ENCODE peak calls at places on chromosome 11, in five cellular contexts. Q is SJSA1; W is CD8-positive, alpha-beta memory T cell; T is heart right ventricle; U is thoracic aorta. E is an unnamed sample. For H3K4me1, the result is how much of the 10 kb centered on the place peaks cover.

GRCh38 chr11:128336203-128336602 is 251.2 kb downstream of the ETS1 start:
- DNase-seq in Q (no peak), W (no peak), T (peak), U (no peak), E (no peak)

GRCh38 chr11:135035282-135035681 is 623.2 kb upstream of the B3GAT1 start:
- DNase-seq in Q (no peak), W (no peak), T (no peak), U (no peak), E (no peak)

GRCh38 chr11:12258451-12258850 is 118.9 kb upstream of the PARVA start:
- DNase-seq in Q (no peak), W (no peak), T (no peak), U (no peak), E (no peak)

GRCh38 chr11:20004856-20005255 is 155.4 kb downstream of the DBX1 start:
- DNase-seq in Q (no peak), W (no peak), T (no peak), U (no peak), E (no peak)

GRCh38 chr11:12149672-12150225 is 39.4 kb downstream of the MICAL2 start:
- DNase-seq in Q (peak), W (no peak), T (no peak), U (no peak), E (no peak)

GRCh38 chr11:43222215-43222614 is 89.6 kb upstream of the API5 start:
- DNase-seq in Q (no peak), W (no peak), T (no peak), U (no peak), E (no peak)

GRCh38 chr11:30919389-30920172 is 333.4 kb upstream of the MPPED2 start:
- DNase-seq in Q (no peak), W (no peak), T (no peak), U (no peak), E (no peak)

GRCh38 chr11:77084581-77085191 is 17.9 kb downstream of the CAPN5 start:
- DNase-seq in Q (no peak), W (no peak), T (no peak), U (no peak), E (no peak)

GRCh38 chr11:70326365-70326803 is 55.9 kb downstream of the PPFIA1 start:
- DNase-seq in Q (no peak), W (no peak), T (peak), U (no peak), E (no peak)

GRCh38 chr11:40166892-40167291 is 1292.6 kb downstream of the LRRC4C start:
- DNase-seq in Q (no peak), W (no peak), T (no peak), U (no peak), E (no peak)

GRCh38 chr11:12540913-12541587 is 133.2 kb upstream of the TEAD1 start:
- DNase-seq in Q (peak), W (no peak), T (no peak), U (no peak), E (no peak)

GRCh38 chr11:58011771-58012170 is 11.9 kb upstream of the OR9Q1 start:
- DNase-seq in Q (no peak), W (no peak), T (no peak), U (no peak), E (no peak)

GRCh38 chr11:57703341-57703740 is 8.7 kb downstream of the MED19 start:
- DNase-seq in Q (no peak), W (no peak), T (no peak), U (no peak), E (no peak)

GRCh38 chr11:111393585-111393984 is 14.5 kb upstream of the POU2AF1 start:
- DNase-seq in Q (no peak), W (no peak), T (no peak), U (no peak), E (no peak)

GRCh38 chr11:107851704-107852315 is 6.8 kb downstream of the SLC35F2 start:
- DNase-seq in Q (no peak), W (no peak), T (no peak), U (no peak), E (no peak)

GRCh38 chr11:113168358-113168757 is 146.0 kb upstream of the TTC12 start:
- DNase-seq in Q (no peak), W (no peak), T (no peak), U (no peak), E (no peak)

GRCh38 chr11:77301510-77301909 is at the start of gene GDPD4:
- DNase-seq in Q (no peak), W (no peak), T (no peak), U (no peak), E (no peak)

GRCh38 chr11:46362146-46363030 is 15.1 kb downstream of the DGKZ start:
- DNase-seq in Q (no peak), W (no peak), T (no peak), U (no peak), E (no peak)

GRCh38 chr11:125925247-125925740 is 20.6 kb upstream of the VSIG10L2 start:
- DNase-seq in Q (no peak), W (no peak), T (no peak), U (no peak), E (no peak)

GRCh38 chr11:3802016-3802790 is 4.8 kb upstream of the NUP98 start:
- DNase-seq in Q (no peak), W (no peak), T (no peak), U (no peak), E (no peak)

GRCh38 chr11:19853016-19853415 is 140.4 kb downstream of the NAV2 start:
- DNase-seq in Q (no peak), W (no peak), T (no peak), U (no peak), E (no peak)

GRCh38 chr11:102115557-102115956 is 5.3 kb downstream of the YAP1 start:
- DNase-seq in Q (no peak), W (no peak), T (no peak), U (no peak), E (no peak)

GRCh38 chr11:12777208-12777874 is 103.1 kb downstream of the TEAD1 start:
- DNase-seq in Q (no peak), W (no peak), T (no peak), U (no peak), E (no peak)

GRCh38 chr11:110299006-110299785 is 2.8 kb upstream of the RDX start:
- DNase-seq in Q (no peak), W (no peak), T (no peak), U (no peak), E (no peak)

GRCh38 chr11:121460941-121461514 is 8.3 kb upstream of the SORL1-AS1 start:
- DNase-seq in Q (no peak), W (no peak), T (no peak), U (no peak), E (no peak)

GRCh38 chr11:130653838-130654601 is 205.6 kb downstream of the ADAMTS15 start:
- DNase-seq in Q (no peak), W (no peak), T (peak), U (peak), E (no peak)

GRCh38 chr11:5197538-5197937 is 2.9 kb downstream of the OR51V1 start:
- DNase-seq in Q (no peak), W (no peak), T (no peak), U (no peak), E (no peak)

GRCh38 chr11:96707273-96707672 is 317.5 kb downstream of the JRKL start:
- DNase-seq in Q (no peak), W (no peak), T (no peak), U (no peak), E (no peak)

GRCh38 chr11:118873804-118874203 is 9.9 kb upstream of the CXCR5 start:
- DNase-seq in Q (no peak), W (no peak), T (no peak), U (no peak), E (no peak)
- H3K4me1 ChIP-seq in Q (under half), W (half or more), T (under half), U (under half), E (under half)

GRCh38 chr11:73647459-73648100 is 1.2 kb downstream of the PLEKHB1 start:
- DNase-seq in Q (no peak), W (peak), T (peak), U (peak), E (peak)
- H3K27ac ChIP-seq in Q (no peak), W (peak), T (peak), U (no peak), E (no peak)

DNA sequence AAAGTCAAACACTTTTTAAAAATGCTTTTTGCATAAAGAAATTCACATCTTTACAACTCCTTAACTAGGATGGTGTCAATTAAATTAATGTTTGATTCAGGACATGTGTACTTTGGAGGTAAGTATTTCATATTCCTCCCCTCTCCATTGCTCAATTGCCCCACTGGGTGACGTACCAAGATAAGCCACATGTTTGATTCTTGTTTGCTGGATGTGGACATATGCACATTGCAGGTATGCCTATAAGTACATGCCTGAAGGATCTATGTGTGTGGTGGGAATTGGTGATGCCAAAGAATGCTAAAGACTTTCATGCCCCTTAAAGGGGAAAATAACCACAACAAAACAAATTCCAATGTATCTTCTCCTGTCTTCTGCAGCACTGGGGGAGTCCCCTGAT is 5.8 kb downstream of the CD44 start:
- DNase-seq in Q (peak), W (no peak), T (no peak), U (no peak), E (no peak)
- H3K4me1 ChIP-seq in Q (half or more), W (half or more), T (under half), U (half or more), E (half or more)

GRCh38 chr11:115874843-115875242 is 370.6 kb upstream of the CADM1 start:
- DNase-seq in Q (no peak), W (no peak), T (no peak), U (no peak), E (no peak)
- H3K27ac ChIP-seq in Q (no peak), W (no peak), T (no peak), U (no peak), E (no peak)

GRCh38 chr11:67407700-67408163 is 3.8 kb downstream of the TBC1D10C start:
- DNase-seq in Q (no peak), W (no peak), T (no peak), U (no peak), E (no peak)
- H3K4me1 ChIP-seq in Q (under half), W (half or more), T (under half), U (under half), E (half or more)

DNA sequence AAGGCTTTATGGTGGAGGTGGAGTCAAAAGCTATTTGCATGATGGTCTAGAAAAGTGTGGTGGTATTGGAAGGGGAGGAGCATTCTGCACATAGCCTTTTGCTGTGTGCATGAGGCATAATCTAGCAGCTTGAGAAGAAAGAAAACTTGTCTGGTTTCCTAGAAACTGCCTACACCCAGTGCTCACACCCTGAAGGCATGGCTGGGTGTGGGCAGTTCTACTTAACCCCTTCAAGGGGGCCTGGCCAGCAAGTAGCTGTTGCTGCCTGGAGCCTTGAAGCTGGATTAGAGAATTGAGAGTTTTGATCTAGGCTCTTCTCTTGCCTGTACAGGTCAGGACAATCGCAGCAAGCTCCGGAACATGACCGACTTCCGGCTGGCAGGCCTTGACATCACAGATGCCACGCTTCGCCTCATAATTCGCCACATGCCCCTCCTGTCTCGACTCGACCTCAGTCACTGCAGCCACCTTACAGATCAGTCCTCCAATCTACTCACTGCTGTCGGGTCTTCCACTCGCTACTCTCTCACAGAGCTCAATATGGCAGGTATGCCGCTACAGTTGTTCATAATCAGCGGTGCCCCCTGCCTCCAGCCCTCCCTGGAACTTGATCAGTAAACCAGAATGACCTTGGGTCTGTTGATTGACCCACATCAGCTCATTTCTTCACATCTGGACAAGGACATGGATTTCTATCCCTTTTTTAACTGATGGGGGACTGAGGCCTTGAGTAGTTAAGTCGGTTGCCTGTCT is 12.2 kb upstream of the GRK2 start:
- DNase-seq in Q (no peak), W (no peak), T (no peak), U (no peak), E (no peak)
- H3K27ac ChIP-seq in Q (no peak), W (no peak), T (no peak), U (no peak), E (peak)

E was measured in esophagus squamous epithelium.